ENCODE peak calls at places on chromosomes 5 and 9, in six cellular contexts. S is head of caudate nucleus, V is stomach, Z is left ventricle myocardium inferior, F is astrocyte of the spinal cord, E is NCI-H1694. J is an unnamed sample.

GRCh38 chr5:38433160-38433861 is 123.1 kb downstream of the LIFR start:
- DNase-seq in S (no peak), V (no peak), Z (peak; percentile 68), F (peak; percentile 95), E (no peak), J (no peak)

GRCh38 chr5:112833971-112834370 is 27.1 kb upstream of the SRP19 start:
- DNase-seq in S (no peak), V (no peak), Z (no peak), F (no peak), E (no peak), J (no peak)

GRCh38 chr5:24026288-24026687 is 518.9 kb downstream of the PRDM9 start:
- DNase-seq in S (no peak), V (no peak), Z (no peak), F (no peak), E (no peak), J (no peak)

GRCh38 chr9:130866474-130866965 is 30.1 kb downstream of the QRFP start:
- DNase-seq in S (peak; percentile 66), V (peak; percentile 82), Z (no peak), F (peak; percentile 87), E (peak; percentile 46), J (no peak)

GRCh38 chr5:55742778-55743177 is 4.9 kb downstream of the DDX4 start:
- DNase-seq in S (no peak), V (no peak), Z (no peak), F (no peak), E (no peak), J (no peak)

GRCh38 chr5:3310551-3311340 is 284.9 kb upstream of the IRX1 start:
- DNase-seq in S (peak; percentile 48), V (no peak), Z (no peak), F (peak; percentile 89), E (no peak), J (no peak)

GRCh38 chr9:134187821-134188420 is 23.6 kb upstream of the RNU6ATAC start:
- DNase-seq in S (no peak), V (no peak), Z (no peak), F (no peak), E (no peak), J (no peak)

GRCh38 chr5:142063878-142064331 is 44.7 kb upstream of the NDFIP1 start:
- DNase-seq in S (peak; percentile 94), V (peak; percentile 39), Z (peak; percentile 75), F (peak; percentile 69), E (peak; percentile 30), J (no peak)

GRCh38 chr5:140224658-140225057 is 49.7 kb downstream of the CYSTM1 start:
- DNase-seq in S (no peak), V (no peak), Z (no peak), F (no peak), E (no peak), J (no peak)

GRCh38 chr5:26487553-26487952 is 550.8 kb downstream of the CDH9 start:
- DNase-seq in S (no peak), V (no peak), Z (no peak), F (no peak), E (no peak), J (no peak)

GRCh38 chr9:129885018-129885669 is 49.9 kb downstream of the USP20 start:
- DNase-seq in S (peak; percentile 23), V (peak; percentile 54), Z (no peak), F (no peak), E (no peak), J (no peak)

GRCh38 chr9:33177633-33178032 is 10.5 kb upstream of the B4GALT1 start:
- DNase-seq in S (no peak), V (no peak), Z (no peak), F (no peak), E (no peak), J (no peak)

GRCh38 chr5:7348168-7348802 is 47.7 kb upstream of the ADCY2 start:
- DNase-seq in S (no peak), V (no peak), Z (no peak), F (no peak), E (no peak), J (no peak)

GRCh38 chr9:137672907-137673791 is 54.3 kb downstream of the EHMT1 start:
- DNase-seq in S (no peak), V (peak; percentile 53), Z (peak; percentile 54), F (peak; percentile 79), E (peak; percentile 54), J (peak; percentile 12)

GRCh38 chr9:97651646-97652045 is 18.0 kb downstream of the NCBP1 start:
- DNase-seq in S (no peak), V (no peak), Z (no peak), F (no peak), E (no peak), J (no peak)

GRCh38 chr5:50967388-50968039 is 301.1 kb downstream of the PARP8 start:
- DNase-seq in S (no peak), V (peak; percentile 61), Z (no peak), F (no peak), E (no peak), J (no peak)

GRCh38 chr9:966936-967335 is 9.5 kb upstream of the DMRT3 start:
- DNase-seq in S (no peak), V (no peak), Z (no peak), F (no peak), E (no peak), J (no peak)

GRCh38 chr5:107542831-107543231 is 127.9 kb downstream of the EFNA5 start:
- DNase-seq in S (no peak), V (peak; percentile 71), Z (peak; percentile 74), F (peak; percentile 70), E (no peak), J (no peak)

GRCh38 chr5:111197523-111197922 is 26.7 kb upstream of the CAMK4 start:
- DNase-seq in S (peak; percentile 20), V (no peak), Z (no peak), F (no peak), E (no peak), J (no peak)

GRCh38 chr9:95092321-95093072 is 225.0 kb downstream of the FANCC start:
- DNase-seq in S (no peak), V (no peak), Z (no peak), F (peak; percentile 99), E (no peak), J (no peak)

GRCh38 chr9:107513464-107514092 is 24.0 kb upstream of the KLF4 start:
- DNase-seq in S (no peak), V (no peak), Z (no peak), F (no peak), E (no peak), J (no peak)

GRCh38 chr9:34400275-34400674 is 23.6 kb upstream of the MYORG start:
- DNase-seq in S (no peak), V (no peak), Z (no peak), F (no peak), E (no peak), J (no peak)

GRCh38 chr5:42854795-42855194 is 43.1 kb upstream of the SELENOP start:
- DNase-seq in S (no peak), V (no peak), Z (no peak), F (no peak), E (no peak), J (no peak)

GRCh38 chr5:94433393-94434149 is 184.8 kb downstream of the KIAA0825 start:
- DNase-seq in S (no peak), V (peak; percentile 54), Z (no peak), F (peak; percentile 71), E (no peak), J (no peak)

GRCh38 chr9:15423328-15423985 is 781 bp downstream of the SNAPC3 start:
- DNase-seq in S (no peak), V (no peak), Z (no peak), F (peak; percentile 50), E (no peak), J (no peak)

GRCh38 chr5:170338933-170339779 is 41.6 kb upstream of the LCP2 start:
- DNase-seq in S (no peak), V (peak; percentile 43), Z (no peak), F (no peak), E (no peak), J (peak; percentile 56)

GRCh38 chr5:143985832-143986485 is 174.0 kb downstream of the HMHB1 start:
- DNase-seq in S (no peak), V (no peak), Z (no peak), F (peak; percentile 27), E (no peak), J (no peak)

GRCh38 chr9:133148351-133149129 is 15.2 kb downstream of the GBGT1 start:
- DNase-seq in S (no peak), V (peak; percentile 68), Z (peak; percentile 66), F (peak; percentile 29), E (peak; percentile 14), J (peak; percentile 46)

GRCh38 chr5:179699640-179700298 is 1.0 kb downstream of the CANX start:
- DNase-seq in S (no peak), V (no peak), Z (no peak), F (peak; percentile 25), E (no peak), J (peak; percentile 11)

J was measured in stimulated activated naive CD4-positive, alpha-beta T cell.